ENCODE peak calls at places on chromosomes 5 and 9, in six cellular contexts. One of them, this sample, is unnamed. For H3K36me3, the result is how much of the 10 kb centered on the place peaks cover.

GRCh38 chr9:93301911-93302525 is 118.1 kb downstream of the WNK2 start:
- DNase-seq in neural progenitor cell: no peak
- DNase-seq in SJSA1: no peak
- DNase-seq in mesendoderm: no peak
- DNase-seq in uterus: peak
- DNase-seq in PC-3: no peak
- DNase-seq in this sample: peak

GRCh38 chr9:137157618-137158502 is 12.0 kb downstream of the LRRC26 start:
- DNase-seq in neural progenitor cell: no peak
- DNase-seq in SJSA1: no peak
- DNase-seq in mesendoderm: no peak
- DNase-seq in uterus: no peak
- DNase-seq in PC-3: no peak
- DNase-seq in this sample: no peak

GRCh38 chr5:54120473-54120872 is 189.9 kb downstream of the ARL15 start:
- DNase-seq in neural progenitor cell: no peak
- DNase-seq in SJSA1: no peak
- DNase-seq in mesendoderm: no peak
- DNase-seq in uterus: no peak
- DNase-seq in PC-3: no peak
- DNase-seq in this sample: no peak

GRCh38 chr5:131974622-131974955 is 29.1 kb upstream of the MEIKIN start:
- DNase-seq in neural progenitor cell: no peak
- DNase-seq in SJSA1: peak
- DNase-seq in mesendoderm: no peak
- DNase-seq in uterus: no peak
- DNase-seq in PC-3: no peak
- DNase-seq in this sample: no peak

GRCh38 chr5:175823731-175824525 is 47.5 kb upstream of the CPLX2 start:
- DNase-seq in neural progenitor cell: peak
- DNase-seq in SJSA1: no peak
- DNase-seq in mesendoderm: peak
- DNase-seq in uterus: no peak
- DNase-seq in PC-3: no peak
- DNase-seq in this sample: peak

GRCh38 chr9:34809504-34810186 is 99.7 kb upstream of the CCL21 start:
- DNase-seq in neural progenitor cell: peak
- DNase-seq in SJSA1: no peak
- DNase-seq in mesendoderm: peak
- DNase-seq in uterus: no peak
- DNase-seq in PC-3: no peak
- DNase-seq in this sample: peak

GRCh38 chr9:32783168-32783891 is at the start of gene TMEM215:
- DNase-seq in neural progenitor cell: peak
- DNase-seq in SJSA1: no peak
- DNase-seq in mesendoderm: peak
- DNase-seq in uterus: no peak
- DNase-seq in PC-3: no peak
- DNase-seq in this sample: peak

GRCh38 chr5:81778642-81779041 is 27.7 kb upstream of the SSBP2 start:
- DNase-seq in neural progenitor cell: no peak
- DNase-seq in SJSA1: no peak
- DNase-seq in mesendoderm: no peak
- DNase-seq in uterus: no peak
- DNase-seq in PC-3: no peak
- DNase-seq in this sample: no peak

GRCh38 chr9:93387791-93388190 is 63.7 kb upstream of the FAM120A start:
- DNase-seq in neural progenitor cell: no peak
- DNase-seq in SJSA1: no peak
- DNase-seq in mesendoderm: no peak
- DNase-seq in uterus: no peak
- DNase-seq in PC-3: no peak
- DNase-seq in this sample: no peak

GRCh38 chr9:95504053-95504963 is 12.5 kb downstream of the PTCH1 start:
- DNase-seq in neural progenitor cell: peak
- DNase-seq in SJSA1: peak
- DNase-seq in mesendoderm: peak
- DNase-seq in uterus: no peak
- DNase-seq in PC-3: peak
- DNase-seq in this sample: peak

GRCh38 chr9:113976915-113977314 is 100.8 kb downstream of the ZNF618 start:
- DNase-seq in neural progenitor cell: no peak
- DNase-seq in SJSA1: no peak
- DNase-seq in mesendoderm: no peak
- DNase-seq in uterus: no peak
- DNase-seq in PC-3: no peak
- DNase-seq in this sample: no peak

DNA sequence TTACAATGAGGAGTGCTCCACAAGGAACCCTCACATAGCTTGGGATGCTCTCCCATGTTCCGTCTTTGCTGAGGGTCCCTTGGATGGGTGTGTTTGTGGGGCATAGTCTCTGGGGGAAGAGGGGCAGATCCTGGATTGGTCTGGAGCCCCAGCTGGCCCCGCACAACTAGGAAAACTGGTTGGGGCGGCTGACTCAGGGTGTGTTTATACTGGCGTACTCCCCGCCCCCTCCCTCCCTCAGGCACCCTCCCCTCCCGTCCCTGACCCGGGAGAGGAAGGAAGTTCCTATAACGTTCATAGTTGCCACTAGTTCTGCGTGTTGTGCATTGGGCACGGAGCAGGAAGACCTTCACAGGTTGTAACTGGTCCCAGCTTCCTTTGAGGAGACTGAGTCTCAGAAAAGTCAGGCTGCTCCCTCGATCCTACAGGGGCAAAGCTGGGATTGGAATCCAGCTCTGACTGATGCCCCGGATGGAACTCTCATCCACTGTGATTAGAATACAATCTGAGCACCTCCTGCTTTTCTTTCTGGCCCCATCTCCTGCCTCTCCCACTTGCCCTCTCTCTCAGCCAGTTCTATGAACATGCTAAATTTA is 11.0 kb downstream of the IER5L start:
- DNase-seq in neural progenitor cell: no peak
- DNase-seq in SJSA1: peak
- DNase-seq in mesendoderm: peak
- DNase-seq in uterus: peak
- DNase-seq in PC-3: peak
- DNase-seq in this sample: peak
- H3K4me3 ChIP-seq in neural progenitor cell: no peak
- H3K4me3 ChIP-seq in SJSA1: no peak
- H3K4me3 ChIP-seq in mesendoderm: no peak
- H3K4me3 ChIP-seq in uterus: peak
- H3K4me3 ChIP-seq in PC-3: peak
- H3K4me3 ChIP-seq in this sample: no peak

GRCh38 chr5:177428574-177429217 is 2.2 kb downstream of the GRK6 start:
- DNase-seq in neural progenitor cell: no peak
- DNase-seq in SJSA1: no peak
- DNase-seq in mesendoderm: no peak
- DNase-seq in uterus: no peak
- DNase-seq in PC-3: no peak
- DNase-seq in this sample: no peak

GRCh38 chr5:177430972-177431316 is 4.5 kb downstream of the GRK6 start:
- DNase-seq in neural progenitor cell: no peak
- DNase-seq in SJSA1: no peak
- DNase-seq in mesendoderm: no peak
- DNase-seq in uterus: no peak
- DNase-seq in PC-3: no peak
- DNase-seq in this sample: peak

GRCh38 chr5:177429248-177430045 is 3.0 kb downstream of the GRK6 start:
- DNase-seq in neural progenitor cell: no peak
- DNase-seq in SJSA1: no peak
- DNase-seq in mesendoderm: no peak
- DNase-seq in uterus: no peak
- DNase-seq in PC-3: no peak
- DNase-seq in this sample: peak

GRCh38 chr5:177431317-177432142 is 5.1 kb downstream of the GRK6 start:
- DNase-seq in neural progenitor cell: no peak
- DNase-seq in SJSA1: no peak
- DNase-seq in mesendoderm: no peak
- DNase-seq in uterus: no peak
- DNase-seq in PC-3: no peak
- DNase-seq in this sample: no peak

GRCh38 chr5:177430146-177430951 is 3.9 kb downstream of the GRK6 start:
- DNase-seq in neural progenitor cell: no peak
- DNase-seq in SJSA1: no peak
- DNase-seq in mesendoderm: no peak
- DNase-seq in uterus: no peak
- DNase-seq in PC-3: no peak
- DNase-seq in this sample: no peak
- H3K36me3 ChIP-seq in neural progenitor cell: under half
- H3K36me3 ChIP-seq in SJSA1: half or more
- H3K36me3 ChIP-seq in mesendoderm: under half
- H3K36me3 ChIP-seq in uterus: under half
- H3K36me3 ChIP-seq in PC-3: under half
- H3K36me3 ChIP-seq in this sample: under half

DNA sequence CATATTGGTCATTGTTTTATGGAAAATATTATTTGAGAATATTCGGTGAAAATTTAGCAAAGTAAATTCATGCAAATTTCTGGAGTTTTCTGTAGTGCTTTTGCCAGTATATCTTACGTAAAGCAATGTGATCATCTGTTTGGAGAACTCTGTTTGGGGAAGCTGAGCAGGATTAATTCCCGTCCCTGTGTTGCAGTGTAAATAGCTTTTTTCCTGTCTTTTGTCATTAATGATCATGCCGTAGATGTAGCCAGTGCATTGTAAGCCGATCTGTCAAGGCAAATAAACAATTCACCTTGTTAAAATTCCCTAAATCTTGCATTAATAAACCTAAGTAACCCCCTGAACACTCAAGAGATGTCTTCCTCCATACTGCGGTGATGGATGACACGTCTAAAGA is 39.2 kb downstream of the PPIC start:
- DNase-seq in neural progenitor cell: peak
- DNase-seq in SJSA1: no peak
- DNase-seq in mesendoderm: no peak
- DNase-seq in uterus: no peak
- DNase-seq in PC-3: no peak
- DNase-seq in this sample: no peak
- H3K4me3 ChIP-seq in neural progenitor cell: no peak
- H3K4me3 ChIP-seq in SJSA1: no peak
- H3K4me3 ChIP-seq in mesendoderm: no peak
- H3K4me3 ChIP-seq in uterus: no peak
- H3K4me3 ChIP-seq in PC-3: no peak
- H3K4me3 ChIP-seq in this sample: no peak

GRCh38 chr5:177271113-177271512 is 32.4 kb downstream of the RAB24 start:
- DNase-seq in neural progenitor cell: no peak
- DNase-seq in SJSA1: no peak
- DNase-seq in mesendoderm: no peak
- DNase-seq in uterus: no peak
- DNase-seq in PC-3: no peak
- DNase-seq in this sample: no peak

GRCh38 chr5:177275883-177276282 is 27.6 kb downstream of the RAB24 start:
- DNase-seq in neural progenitor cell: no peak
- DNase-seq in SJSA1: no peak
- DNase-seq in mesendoderm: no peak
- DNase-seq in uterus: no peak
- DNase-seq in PC-3: no peak
- DNase-seq in this sample: no peak

DNA sequence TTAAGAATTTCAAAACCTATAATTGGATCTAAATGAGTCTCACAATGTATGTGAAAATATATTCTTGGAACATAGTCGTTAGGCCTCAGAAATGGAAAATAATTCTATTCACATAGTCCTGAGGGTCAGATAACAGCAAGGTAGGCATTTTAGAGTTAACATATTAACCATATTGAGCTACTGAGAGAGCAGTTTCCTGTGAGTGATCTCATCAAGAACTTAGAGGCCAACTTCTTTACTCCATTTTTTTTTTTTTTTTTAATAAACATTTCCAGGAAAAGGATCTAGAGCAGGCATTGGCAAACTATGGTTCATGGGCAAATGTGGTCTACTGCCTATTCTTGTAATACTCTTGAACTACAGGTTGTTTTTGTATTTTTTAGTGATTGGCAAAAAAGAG is 26.6 kb downstream of the RAB24 start:
- DNase-seq in neural progenitor cell: no peak
- DNase-seq in SJSA1: no peak
- DNase-seq in mesendoderm: no peak
- DNase-seq in uterus: no peak
- DNase-seq in PC-3: no peak
- DNase-seq in this sample: no peak
- H3K36me3 ChIP-seq in neural progenitor cell: under half
- H3K36me3 ChIP-seq in SJSA1: half or more
- H3K36me3 ChIP-seq in mesendoderm: under half
- H3K36me3 ChIP-seq in uterus: under half
- H3K36me3 ChIP-seq in PC-3: under half
- H3K36me3 ChIP-seq in this sample: under half

DNA sequence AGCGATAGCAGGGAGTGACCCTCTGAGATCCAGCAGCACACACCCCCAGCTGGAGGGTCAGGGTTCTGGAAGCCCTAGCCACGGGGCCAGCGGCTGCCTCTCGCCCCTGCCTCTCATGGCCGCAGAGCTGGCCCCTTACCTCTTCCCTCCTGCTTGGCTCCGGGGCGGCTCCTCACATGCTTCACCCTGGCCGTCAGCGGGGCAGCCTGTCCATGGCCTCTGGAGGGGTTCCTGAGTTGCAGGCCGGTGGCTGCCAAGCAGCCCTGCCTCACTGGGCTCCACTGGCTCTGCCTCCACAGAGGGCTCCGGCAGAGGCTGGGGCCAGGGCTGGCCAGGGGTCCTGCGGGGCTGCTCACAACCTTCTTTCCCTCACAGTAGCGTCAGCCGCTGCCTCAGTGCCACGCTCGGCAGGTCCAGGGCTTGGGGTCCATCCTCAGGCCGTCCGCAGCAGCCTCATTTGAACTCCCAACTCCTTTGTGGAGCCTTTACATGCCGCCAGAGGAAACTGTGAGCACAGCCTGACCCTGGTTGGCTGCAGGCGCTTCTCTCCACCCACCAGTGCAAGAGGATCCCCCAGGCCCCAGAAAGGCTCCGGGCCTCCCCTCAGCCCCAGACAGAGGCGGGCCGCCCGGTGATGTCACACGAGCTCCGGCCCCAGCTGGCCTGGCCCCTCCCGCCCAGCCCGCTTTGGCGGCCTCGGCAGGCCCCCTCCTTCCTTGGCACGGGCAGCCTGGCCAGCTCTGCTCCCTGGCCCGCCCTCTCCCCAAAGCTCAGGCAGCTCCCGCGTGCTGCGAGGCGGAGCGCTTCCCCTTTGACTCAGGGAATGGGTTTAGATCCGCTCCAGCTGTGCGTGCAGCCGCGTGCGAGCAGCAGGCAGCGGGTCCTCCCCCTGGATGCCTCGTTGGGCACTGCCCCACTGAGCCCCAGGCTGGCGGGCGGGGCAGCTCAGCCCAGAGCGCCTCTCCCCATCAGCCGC is at the start of gene ANGPTL2:
- DNase-seq in neural progenitor cell: peak
- DNase-seq in SJSA1: peak
- DNase-seq in mesendoderm: peak
- DNase-seq in uterus: peak
- DNase-seq in PC-3: peak
- DNase-seq in this sample: peak
- H3K4me3 ChIP-seq in neural progenitor cell: peak
- H3K4me3 ChIP-seq in SJSA1: peak
- H3K4me3 ChIP-seq in mesendoderm: peak
- H3K4me3 ChIP-seq in uterus: peak
- H3K4me3 ChIP-seq in PC-3: no peak
- H3K4me3 ChIP-seq in this sample: peak

GRCh38 chr9:129908846-129909245 is 73.6 kb downstream of the USP20 start:
- DNase-seq in neural progenitor cell: no peak
- DNase-seq in SJSA1: no peak
- DNase-seq in mesendoderm: no peak
- DNase-seq in uterus: no peak
- DNase-seq in PC-3: no peak
- DNase-seq in this sample: peak
- H3K36me3 ChIP-seq in neural progenitor cell: under half
- H3K36me3 ChIP-seq in SJSA1: under half
- H3K36me3 ChIP-seq in mesendoderm: under half
- H3K36me3 ChIP-seq in uterus: under half
- H3K36me3 ChIP-seq in PC-3: under half
- H3K36me3 ChIP-seq in this sample: under half

This sample was measured in H7.